ENCODE peak calls at places on chromosomes 6 and 20, in nine cellular contexts. R is ovary; X is HCT116; I is small intestine; L is suprapubic skin; N is CD8-positive, alpha-beta memory T cell; B is cardiac muscle cell; Z is fibroblast of lung; H is gastrocnemius medialis. F is an unnamed sample.

GRCh38 chr6:35368038-35368887 is 25.9 kb downstream of the PPARD start:
- DNase-seq in I (peak; percentile 31), Z (no peak), B (no peak), X (peak; percentile 93), L (no peak), N (no peak), R (no peak), H (no peak), F (no peak)

GRCh38 chr6:131636880-131637792 is at the start of gene ENPP3:
- DNase-seq in L (no peak), R (no peak), Z (peak; percentile 37), N (no peak), H (no peak), X (no peak), I (peak; percentile 76), B (no peak), F (no peak)

GRCh38 chr20:46062151-46062550 is 27.6 kb downstream of the NCOA5 start:
- DNase-seq in I (no peak), N (no peak), B (no peak), R (no peak), Z (no peak), L (no peak), H (no peak), X (no peak), F (no peak)

GRCh38 chr6:69555239-69555638 is 241.6 kb downstream of the LMBRD1 start:
- DNase-seq in N (no peak), H (no peak), L (no peak), B (no peak), X (no peak), I (no peak), Z (no peak), R (no peak), F (no peak)

GRCh38 chr6:87700729-87701675 is 1.0 kb downstream of the AKIRIN2 start:
- DNase-seq in R (peak; percentile 56), X (no peak), B (peak; percentile 81), L (peak; percentile 79), Z (peak; percentile 78), N (peak; percentile 21), I (peak; percentile 60), H (peak; percentile 74), F (peak; percentile 61)

GRCh38 chr6:136952714-136953260 is 30.7 kb downstream of the SLC35D3 start:
- DNase-seq in H (no peak), L (no peak), X (no peak), I (no peak), R (peak; percentile 18), N (no peak), B (no peak), Z (no peak), F (no peak)

GRCh38 chr6:159100011-159100788 is 55.4 kb upstream of the TAGAP start:
- DNase-seq in B (no peak), R (no peak), I (no peak), N (no peak), Z (no peak), L (no peak), H (no peak), X (no peak), F (no peak)

GRCh38 chr20:63896136-63896890 is 1.4 kb downstream of the DNAJC5 start:
- DNase-seq in H (peak; percentile 46), R (no peak), Z (peak; percentile 20), B (peak; percentile 28), L (no peak), I (peak; percentile 71), X (no peak), N (peak; percentile 43), F (peak; percentile 82)

GRCh38 chr20:41782730-41783406 is 164.7 kb upstream of the CHD6 start:
- DNase-seq in L (no peak), Z (no peak), N (no peak), R (no peak), I (no peak), H (no peak), X (no peak), B (no peak), F (no peak)

GRCh38 chr20:57717797-57718196 is 8.0 kb upstream of the PMEPA1 start:
- DNase-seq in L (no peak), X (no peak), Z (no peak), N (no peak), R (no peak), I (no peak), B (no peak), H (no peak), F (no peak)
- H3K27ac ChIP-seq in L (no peak overlapping the region), X (no peak overlapping the region), Z (no peak overlapping the region), N (no peak overlapping the region), R (no peak overlapping the region), I (no peak overlapping the region), B (no peak overlapping the region), H (peak overlapping the region; percentile 82), F (no peak overlapping the region)

GRCh38 chr6:34237316-34237721 is 646 bp downstream of the HMGA1 start:
- DNase-seq in N (peak; percentile 25), I (no peak), H (no peak), B (peak; percentile 61), R (no peak), Z (no peak), X (no peak), L (no peak), F (no peak)
- H3K4me3 ChIP-seq in N (peak overlapping the region; percentile 67), I (peak overlapping the region; percentile 79), H (peak overlapping the region; percentile 80), B (peak overlapping the region; percentile 99), R (peak overlapping the region; percentile 63), Z (peak overlapping the region; percentile 74), X (peak overlapping the region; percentile 93), L (peak overlapping the region; percentile 83), F (peak overlapping the region; percentile 55)

DNA sequence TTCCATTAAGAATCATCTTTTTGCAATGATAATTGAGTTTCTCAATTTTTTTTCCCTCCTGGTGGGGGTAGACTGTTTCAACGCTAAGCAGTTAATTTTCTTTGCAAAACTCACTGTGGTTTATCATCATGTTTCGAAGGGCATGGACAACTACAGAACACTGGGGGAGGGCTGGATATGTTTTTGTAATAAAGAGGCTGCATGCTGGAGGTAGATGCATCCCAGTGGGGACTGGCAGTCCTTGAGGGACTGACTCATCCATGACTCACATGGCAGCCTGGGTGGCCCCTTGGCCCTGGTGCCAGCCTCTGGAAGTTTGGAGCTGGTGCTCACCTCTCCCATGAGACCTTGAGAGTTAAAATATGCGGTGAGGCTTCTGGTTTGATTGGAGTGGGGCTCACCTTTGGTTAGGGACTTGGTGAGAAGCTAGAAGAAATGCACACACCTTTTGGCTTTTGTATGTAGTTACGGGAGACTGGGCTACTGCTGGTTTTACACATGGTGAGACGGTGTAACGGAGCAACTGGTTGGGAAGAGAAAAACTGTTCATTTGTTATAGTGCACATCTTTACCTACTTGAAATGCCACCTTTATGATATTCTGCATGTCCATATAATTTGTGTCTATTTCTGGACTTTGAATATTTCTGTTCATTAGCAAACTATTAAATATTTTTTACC is 31.4 kb downstream of the TIAM2 start:
- DNase-seq in I (peak; percentile 49), R (no peak), N (no peak), Z (peak; percentile 85), X (peak; percentile 82), B (no peak), H (peak; percentile 52), L (no peak), F (no peak)
- H3K27ac ChIP-seq in I (no peak overlapping the region), R (no peak overlapping the region), N (no peak overlapping the region), Z (no peak overlapping the region), X (peak overlapping the region; percentile 53), B (no peak overlapping the region), H (peak overlapping the region; percentile 40), L (no peak overlapping the region), F (no peak overlapping the region)

GRCh38 chr6:25035451-25036435 is 100.0 kb upstream of the RIPOR2 start:
- DNase-seq in B (peak; percentile 12), L (no peak), R (no peak), H (no peak), N (no peak), Z (no peak), I (no peak), X (no peak), F (no peak)
- H3K4me3 ChIP-seq in B (no peak overlapping the region), L (no peak overlapping the region), R (no peak overlapping the region), H (no peak overlapping the region), N (peak overlapping the region; percentile 65), Z (no peak overlapping the region), I (no peak overlapping the region), X (no peak overlapping the region), F (no peak overlapping the region)

DNA sequence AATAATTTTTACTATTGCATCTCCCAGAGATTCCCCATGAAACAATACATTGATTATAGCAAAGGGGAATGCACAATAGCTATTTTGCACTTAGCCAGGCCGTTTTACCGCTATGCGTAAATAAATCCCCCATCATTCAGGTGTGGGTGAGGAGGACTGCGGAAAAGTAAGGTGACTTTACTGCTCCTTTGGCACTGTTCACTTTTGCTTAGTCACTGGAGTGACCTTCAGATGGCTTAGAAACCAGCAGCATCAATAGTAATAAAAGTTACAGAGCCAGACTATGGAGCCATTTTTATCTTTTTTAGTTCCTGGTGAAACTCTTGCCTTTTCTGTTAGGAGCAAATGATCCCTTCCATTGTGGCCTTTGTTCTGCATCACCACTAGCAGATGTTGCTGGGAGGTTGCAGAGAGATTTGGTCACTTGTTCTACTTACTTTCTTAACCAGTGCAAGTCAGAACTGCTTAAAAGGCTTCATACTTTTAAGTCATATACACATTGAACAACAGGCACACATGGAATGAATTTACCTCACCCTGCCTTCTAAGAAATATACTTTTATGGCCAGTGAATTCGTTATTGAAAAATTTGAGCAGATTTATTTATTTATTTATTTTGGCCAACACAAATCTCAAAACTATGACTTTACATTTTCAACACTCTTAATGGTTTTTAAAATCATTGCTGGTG is 12.1 kb upstream of the BTBD3 start:
- DNase-seq in N (no peak), L (no peak), H (no peak), X (no peak), B (no peak), I (peak; percentile 66), R (no peak), Z (no peak), F (no peak)
- H3K27ac ChIP-seq in N (no peak overlapping the region), L (no peak overlapping the region), H (no peak overlapping the region), X (no peak overlapping the region), B (peak overlapping the region; percentile 10), I (no peak overlapping the region), R (no peak overlapping the region), Z (no peak overlapping the region), F (no peak overlapping the region)

F was measured in HL-60.